ENCODE peak calls at places on chromosomes 4 and X, in five cellular contexts. I is activated CD8-positive, alpha-beta memory T cell treated with anti-CD3 and anti-CD28 coated beads for 48 hours; Y is stimulated activated CD4-positive, alpha-beta T cell treated with anti-CD3 and anti-CD28 coated beads, TNF-alpha, amount 100 ng/mL, for 24 hours; A is HT1080; V is psoas muscle. X is an unnamed sample.

GRCh38 chr4:17500574-17500973 is 11.3 kb downstream of the QDPR start:
- DNase-seq in Y (no peak), A (no peak), V (no peak), I (no peak), X (no peak)

GRCh38 chr4:94880976-94881375 is 123.2 kb downstream of the BMPR1B start:
- DNase-seq in A (no peak), I (no peak), Y (no peak), V (no peak), X (no peak)

GRCh38 chrX:25544641-25545040 is 528.9 kb upstream of the ARX start:
- DNase-seq in V (no peak), I (no peak), A (peak; percentile 50), Y (no peak), X (no peak)

GRCh38 chr4:1798530-1799363 is 5.7 kb downstream of the FGFR3 start:
- DNase-seq in I (no peak), V (no peak), Y (no peak), A (no peak), X (no peak)

GRCh38 chr4:16384496-16384895 is 158.2 kb upstream of the TAPT1 start:
- DNase-seq in V (no peak), A (no peak), I (no peak), Y (no peak), X (no peak)

GRCh38 chr4:99043346-99043745 is 45.2 kb downstream of the ADH5 start:
- DNase-seq in I (no peak), Y (no peak), V (no peak), A (no peak), X (no peak)

GRCh38 chr4:173167793-173168395 is 717 bp upstream of the GALNT7 start:
- DNase-seq in A (peak; percentile 74), Y (peak; percentile 7), I (no peak), V (peak; percentile 46), X (no peak)

GRCh38 chr4:184898793-184899192 is 73.0 kb upstream of the ACSL1 start:
- DNase-seq in I (no peak), A (no peak), Y (no peak), V (no peak), X (no peak)

GRCh38 chr4:156946508-156947197 is 24.9 kb downstream of the PDGFC start:
- DNase-seq in A (peak; percentile 98), V (peak; percentile 39), Y (no peak), I (no peak), X (no peak)

GRCh38 chrX:154399527-154400368 is 1.6 kb downstream of the RPL10 start:
- DNase-seq in Y (no peak), I (no peak), A (no peak), V (no peak), X (no peak)

GRCh38 chr4:2688697-2689096 is 67.4 kb downstream of the TNIP2 start:
- DNase-seq in I (no peak), A (no peak), V (no peak), Y (no peak), X (no peak)

GRCh38 chrX:27680726-27681125 is 90.6 kb downstream of the DCAF8L2 start:
- DNase-seq in I (no peak), A (peak; percentile 7), Y (no peak), V (no peak), X (no peak)

GRCh38 chr4:53192017-53192416 is 173.8 kb downstream of the SCFD2 start:
- DNase-seq in I (no peak), A (no peak), Y (no peak), V (no peak), X (no peak)

GRCh38 chr4:5640096-5640495 is 68.3 kb downstream of the EVC2 start:
- DNase-seq in V (no peak), Y (no peak), A (no peak), I (no peak), X (no peak)

GRCh38 chr4:2684486-2684885 is 71.7 kb downstream of the TNIP2 start:
- DNase-seq in I (no peak), A (no peak), V (no peak), Y (no peak), X (no peak)

GRCh38 chr4:2939383-2940243 is 23.6 kb downstream of the NOP14 start:
- DNase-seq in I (no peak), A (no peak), Y (no peak), V (peak; percentile 41), X (no peak)